ENCODE peak calls at places on chromosomes 7 and 10, in six cellular contexts. U is foreskin fibroblast, P is WERI-Rb-1, Y is ELR, A is NAMALWA, O is Daoy. Z is an unnamed sample.

GRCh38 chr10:132231656-132232552 is 45.2 kb downstream of the DPYSL4 start:
- DNase-seq in U (no peak), O (no peak), A (peak), Y (no peak), P (no peak), Z (no peak)

GRCh38 chr7:129609666-129610065 is 1.9 kb upstream of the NRF1 start:
- DNase-seq in Y (peak), A (no peak), P (no peak), O (no peak), U (no peak), Z (no peak)

GRCh38 chr7:75814407-75814947 is 871 bp upstream of the CCL24 start:
- DNase-seq in A (no peak), Y (peak), U (no peak), P (no peak), O (peak), Z (peak)

GRCh38 chr10:26199841-26200240 is 16.7 kb upstream of the GAD2 start:
- DNase-seq in O (peak), U (no peak), P (no peak), Y (no peak), A (no peak), Z (no peak)

GRCh38 chr10:4646546-4646945 is 179.5 kb upstream of the AKR1E2 start:
- DNase-seq in Y (peak), A (no peak), P (no peak), O (no peak), U (no peak), Z (no peak)

GRCh38 chr10:93034426-93034825 is 26.2 kb upstream of the CYP26C1 start:
- DNase-seq in U (peak), P (no peak), Y (no peak), O (no peak), A (no peak), Z (no peak)

GRCh38 chr10:3455385-3456334 is 283.1 kb upstream of the PITRM1 start:
- DNase-seq in O (peak), A (no peak), Y (peak), P (no peak), U (no peak), Z (peak)

GRCh38 chr7:18902892-18903291 is 214.5 kb downstream of the TWIST1 start:
- DNase-seq in A (no peak), O (no peak), U (no peak), Y (no peak), P (no peak), Z (no peak)

GRCh38 chr7:129805086-129805719 is 147.6 kb downstream of the UBE2H start:
- DNase-seq in Y (no peak), U (no peak), O (peak), P (no peak), A (no peak), Z (no peak)

GRCh38 chr10:116753759-116754158 is 11.4 kb upstream of the HSPA12A start:
- DNase-seq in A (no peak), U (no peak), P (no peak), O (peak), Y (no peak), Z (peak)

Z was measured in HFFc6.